ENCODE peak calls at places on chromosomes 5 and 9, in six cellular contexts. N is GM12865, K is fibroblast of lung, I is AG10803, Q is stomach, H is breast epithelium. W is an unnamed sample.

GRCh38 chr5:139104577-139105271 is 93.4 kb downstream of the SIL1 start:
- DNase-seq in N (no peak), K (peak), I (peak), Q (no peak), H (no peak), W (peak)

GRCh38 chr5:52925001-52925400 is 64.2 kb upstream of the ITGA2 start:
- DNase-seq in N (no peak), K (no peak), I (no peak), Q (no peak), H (no peak), W (no peak)

GRCh38 chr5:41527201-41527779 is 16.9 kb upstream of the PLCXD3 start:
- DNase-seq in N (no peak), K (peak), I (peak), Q (no peak), H (no peak), W (peak)

GRCh38 chr9:98255064-98255577 is 328 bp downstream of the TBC1D2 start:
- DNase-seq in N (no peak), K (peak), I (peak), Q (peak), H (peak), W (peak)

GRCh38 chr5:100797863-100798262 is 105.2 kb downstream of the ST8SIA4 start:
- DNase-seq in N (no peak), K (peak), I (no peak), Q (no peak), H (no peak), W (peak)

GRCh38 chr9:37446401-37446800 is 18.8 kb downstream of the ZBTB5 start:
- DNase-seq in N (no peak), K (no peak), I (no peak), Q (no peak), H (no peak), W (no peak)

GRCh38 chr9:89884356-89885083 is 279.7 kb downstream of the GADD45G start:
- DNase-seq in N (no peak), K (no peak), I (no peak), Q (peak), H (peak), W (no peak)

GRCh38 chr5:107367919-107368318 is 302.8 kb downstream of the EFNA5 start:
- DNase-seq in N (no peak), K (no peak), I (no peak), Q (no peak), H (no peak), W (no peak)

GRCh38 chr5:137401946-137402345 is 97.2 kb downstream of the SPOCK1 start:
- DNase-seq in N (no peak), K (no peak), I (no peak), Q (no peak), H (no peak), W (no peak)

GRCh38 chr5:36950586-36951457 is 74.3 kb downstream of the NIPBL start:
- DNase-seq in N (no peak), K (peak), I (peak), Q (no peak), H (no peak), W (peak)

GRCh38 chr9:91255327-91255726 is 106.4 kb downstream of the AUH start:
- DNase-seq in N (no peak), K (peak), I (peak), Q (no peak), H (no peak), W (peak)

GRCh38 chr9:115633099-115633498 is 515.1 kb upstream of the TNC start:
- DNase-seq in N (no peak), K (peak), I (peak), Q (no peak), H (no peak), W (peak)

GRCh38 chr9:21392270-21392669 is 7.1 kb upstream of the IFNA2 start:
- DNase-seq in N (peak), K (no peak), I (no peak), Q (no peak), H (no peak), W (no peak)

GRCh38 chr5:96434201-96434645 is 1.2 kb upstream of the PCSK1 start:
- DNase-seq in N (peak), K (peak), I (peak), Q (peak), H (no peak), W (peak)

GRCh38 chr5:61097465-61097864 is 64.8 kb downstream of the SMIM15 start:
- DNase-seq in N (no peak), K (no peak), I (no peak), Q (no peak), H (no peak), W (no peak)

GRCh38 chr5:39355324-39355723 is 9.0 kb downstream of the C9 start:
- DNase-seq in N (no peak), K (no peak), I (no peak), Q (no peak), H (no peak), W (no peak)

GRCh38 chr5:39164529-39165402 is 54.6 kb downstream of the FYB1 start:
- DNase-seq in N (no peak), K (peak), I (no peak), Q (no peak), H (no peak), W (no peak)

GRCh38 chr5:36985387-36985786 is 108.8 kb downstream of the NIPBL start:
- DNase-seq in N (no peak), K (peak), I (no peak), Q (no peak), H (no peak), W (no peak)

GRCh38 chr9:134887219-134887618 is 6.6 kb downstream of the FCN2 start:
- DNase-seq in N (no peak), K (no peak), I (no peak), Q (no peak), H (no peak), W (no peak)

GRCh38 chr5:115979628-115980041 is 17.4 kb downstream of the LVRN start:
- DNase-seq in N (no peak), K (peak), I (peak), Q (no peak), H (no peak), W (no peak)

GRCh38 chr9:37566716-37567115 is 9.5 kb downstream of the FBXO10 start:
- DNase-seq in N (peak), K (no peak), I (peak), Q (no peak), H (no peak), W (no peak)

GRCh38 chr5:10633271-10634049 is 69.6 kb downstream of the ANKRD33B start:
- DNase-seq in N (peak), K (no peak), I (no peak), Q (no peak), H (no peak), W (no peak)

GRCh38 chr5:64654184-64654938 is 35.9 kb upstream of the SHISAL2B start:
- DNase-seq in N (no peak), K (no peak), I (no peak), Q (no peak), H (no peak), W (no peak)

GRCh38 chr9:7597716-7598115 is 201.9 kb downstream of the DMAC1 start:
- DNase-seq in N (no peak), K (no peak), I (no peak), Q (no peak), H (no peak), W (no peak)

GRCh38 chr5:156186760-156187159 is 140.2 kb upstream of the SGCD start:
- DNase-seq in N (no peak), K (peak), I (peak), Q (no peak), H (no peak), W (no peak)

GRCh38 chr5:36066540-36067210 is at the start of gene UGT3A2:
- DNase-seq in N (no peak), K (no peak), I (no peak), Q (no peak), H (no peak), W (no peak)

GRCh38 chr9:35687306-35687705 is 2.4 kb downstream of the TPM2 start:
- DNase-seq in N (no peak), K (no peak), I (no peak), Q (no peak), H (no peak), W (no peak)

GRCh38 chr9:134738869-134739659 is 97.5 kb downstream of the COL5A1 start:
- DNase-seq in N (peak), K (peak), I (peak), Q (peak), H (peak), W (peak)

GRCh38 chr9:18821794-18822193 is 211.2 kb downstream of the SAXO1 start:
- DNase-seq in N (no peak), K (peak), I (no peak), Q (no peak), H (no peak), W (peak)

GRCh38 chr5:117859161-117859560 is 1129.2 kb downstream of the DTWD2 start:
- DNase-seq in N (no peak), K (no peak), I (no peak), Q (no peak), H (no peak), W (no peak)

GRCh38 chr5:60540855-60541805 is 158.8 kb downstream of the DEPDC1B start:
- DNase-seq in N (peak), K (peak), I (peak), Q (no peak), H (no peak), W (peak)

GRCh38 chr5:143061161-143061945 is 291.2 kb downstream of the ARHGAP26 start:
- DNase-seq in N (no peak), K (peak), I (peak), Q (no peak), H (no peak), W (peak)

GRCh38 chr5:44260793-44261192 is 128.4 kb downstream of the FGF10 start:
- DNase-seq in N (no peak), K (no peak), I (no peak), Q (no peak), H (no peak), W (no peak)

GRCh38 chr5:181261320-181262085 is 560 bp upstream of the TRIM52 start:
- DNase-seq in N (peak), K (peak), I (peak), Q (peak), H (no peak), W (peak)

GRCh38 chr5:91670565-91670964 is 287.4 kb upstream of the ARRDC3 start:
- DNase-seq in N (no peak), K (no peak), I (no peak), Q (no peak), H (no peak), W (no peak)

GRCh38 chr5:139653616-139654015 is 5.5 kb downstream of the CXXC5 start:
- DNase-seq in N (peak), K (no peak), I (no peak), Q (no peak), H (no peak), W (no peak)

GRCh38 chr5:80255425-80255751 is 460 bp downstream of the SERINC5 start:
- DNase-seq in N (peak), K (peak), I (peak), Q (peak), H (no peak), W (peak)

GRCh38 chr9:128384801-128385492 is 13.8 kb downstream of the URM1 start:
- DNase-seq in N (no peak), K (no peak), I (no peak), Q (no peak), H (no peak), W (no peak)

GRCh38 chr9:124342946-124343485 is 72.2 kb downstream of the PSMB7 start:
- DNase-seq in N (no peak), K (peak), I (peak), Q (no peak), H (no peak), W (peak)

GRCh38 chr5:147234098-147234824 is 565 bp upstream of the STK32A start:
- DNase-seq in N (no peak), K (no peak), I (no peak), Q (no peak), H (no peak), W (no peak)

GRCh38 chr5:147240266-147240985 is 5.6 kb downstream of the STK32A start:
- DNase-seq in N (no peak), K (no peak), I (no peak), Q (no peak), H (no peak), W (no peak)

GRCh38 chr5:147234825-147235635 is at the start of gene STK32A:
- DNase-seq in N (no peak), K (peak), I (peak), Q (peak), H (no peak), W (peak)
- TF ChIP-seq CTCF in N (no peak), K (no peak), I (no peak), Q (no peak), H (no peak), W (no peak)

GRCh38 chr9:125749951-125750655 is 2.9 kb downstream of the PBX3 start:
- DNase-seq in N (no peak), K (peak), I (no peak), Q (no peak), H (no peak), W (peak)
- H3K4me3 ChIP-seq in N (peak), K (peak), I (peak), Q (peak), H (no peak), W (peak)

GRCh38 chr9:93002700-93003099 is 55.4 kb downstream of the FGD3 start:
- DNase-seq in N (no peak), K (no peak), I (no peak), Q (no peak), H (no peak), W (no peak)
- TF ChIP-seq CTCF in N (no peak), K (no peak), I (no peak), Q (no peak), H (no peak), W (no peak)

GRCh38 chr5:140822281-140822629 is 842 bp downstream of the PCDHA5 start:
- DNase-seq in N (no peak), K (no peak), I (no peak), Q (no peak), H (no peak), W (no peak)

GRCh38 chr5:140823475-140823874 is 2.1 kb downstream of the PCDHA5 start:
- DNase-seq in N (no peak), K (no peak), I (no peak), Q (no peak), H (no peak), W (no peak)

GRCh38 chr5:140828402-140828737 is 610 bp downstream of the PCDHA6 start:
- DNase-seq in N (no peak), K (no peak), I (no peak), Q (no peak), H (no peak), W (no peak)

DNA sequence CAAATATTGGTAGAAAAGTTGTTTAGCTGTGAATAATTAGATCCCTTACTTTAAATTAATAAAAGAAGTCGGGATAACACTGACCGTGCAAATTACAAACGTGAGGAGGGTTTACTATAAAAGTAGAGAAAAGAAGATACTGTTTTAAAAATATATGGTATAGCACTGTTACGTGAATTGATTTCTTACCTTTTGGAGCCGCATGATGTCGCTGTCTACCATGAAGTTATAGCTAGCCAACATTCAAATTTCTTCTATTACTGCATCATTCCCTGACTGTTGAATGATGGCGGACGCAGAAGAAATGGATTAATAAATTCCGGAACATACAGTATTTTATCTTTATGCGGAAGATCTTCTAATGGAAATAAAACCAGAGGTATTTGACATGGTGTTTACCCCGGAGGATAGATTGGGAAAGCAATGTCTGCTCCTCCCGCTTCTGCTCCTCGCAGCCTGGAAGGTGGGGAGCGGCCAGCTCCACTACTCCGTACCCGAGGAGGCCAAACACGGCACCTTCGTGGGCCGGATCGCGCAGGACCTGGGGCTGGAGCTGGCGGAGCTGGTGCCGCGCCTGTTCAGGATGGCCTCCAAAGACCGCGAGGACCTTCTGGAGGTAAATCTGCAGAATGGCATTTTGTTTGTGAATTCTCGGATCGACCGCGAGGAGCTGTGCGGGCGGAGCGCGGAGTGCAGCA is at the start of gene PCDHA6:
- DNase-seq in N (no peak), K (no peak), I (no peak), Q (no peak), H (no peak), W (no peak)
- H3K4me3 ChIP-seq in N (no peak), K (peak), I (no peak), Q (no peak), H (peak), W (no peak)

DNA sequence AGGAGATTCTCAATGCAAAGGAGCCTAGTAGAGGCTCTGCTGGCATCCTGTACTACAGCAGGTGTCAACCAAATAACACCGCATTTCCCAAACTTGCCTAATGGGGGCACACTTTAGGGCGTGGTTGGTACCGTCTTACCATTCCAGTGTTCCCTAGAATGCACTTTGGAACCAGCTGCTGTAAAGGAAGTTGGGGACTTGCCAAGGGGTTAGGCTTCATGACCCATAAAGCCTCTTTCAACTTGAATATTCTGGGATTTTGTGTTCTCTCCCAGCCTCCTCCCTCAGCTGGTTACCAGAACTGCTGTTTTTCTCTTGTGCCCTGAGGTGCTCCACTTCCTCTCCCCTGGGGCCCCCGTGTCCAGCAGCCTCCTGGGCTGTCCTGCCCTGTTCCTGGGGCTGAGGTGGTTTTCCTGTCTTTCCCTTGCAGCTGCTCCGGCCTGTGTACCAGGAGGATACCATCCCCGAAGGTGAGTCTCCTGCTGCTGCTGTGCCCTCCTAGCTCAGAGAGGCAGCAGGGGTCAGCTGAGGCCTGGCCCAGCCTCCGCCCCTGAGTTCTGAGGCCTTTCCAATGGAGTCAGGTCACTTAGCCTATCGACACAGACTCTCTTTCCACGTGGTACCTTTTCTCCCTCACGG is 44.7 kb downstream of the RGS3 start:
- DNase-seq in N (no peak), K (no peak), I (no peak), Q (peak), H (no peak), W (no peak)
- TF ChIP-seq CTCF in N (no peak), K (no peak), I (no peak), Q (no peak), H (no peak), W (peak)

DNA sequence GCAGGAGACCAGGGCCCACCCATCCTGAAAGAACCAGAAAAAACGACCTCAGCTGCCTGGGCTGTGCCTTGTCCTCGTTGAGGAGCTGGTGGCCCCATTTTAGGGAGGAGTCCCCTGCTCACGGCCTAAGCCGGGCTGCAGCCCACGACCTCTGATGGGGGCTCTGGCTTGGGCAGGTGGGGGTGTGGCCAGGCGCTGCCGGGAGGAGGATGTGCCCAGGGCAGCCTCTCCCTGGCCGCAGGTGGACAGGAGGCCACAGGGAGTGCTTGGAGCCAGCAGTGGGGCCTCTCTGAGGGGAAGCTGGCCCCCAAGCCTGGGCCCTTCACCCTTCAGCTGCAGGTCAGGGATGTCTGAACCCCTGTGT is 2.5 kb downstream of the DIPK1B start:
- DNase-seq in N (no peak), K (no peak), I (no peak), Q (no peak), H (no peak), W (no peak)
- H3K4me3 ChIP-seq in N (no peak), K (no peak), I (no peak), Q (no peak), H (no peak), W (no peak)

GRCh38 chr9:96025995-96026572 is 150.6 kb downstream of the ERCC6L2 start:
- DNase-seq in N (no peak), K (no peak), I (no peak), Q (no peak), H (no peak), W (no peak)
- TF ChIP-seq CTCF in N (peak), K (no peak), I (peak), Q (no peak), H (no peak), W (peak)

GRCh38 chr5:171668097-171668412 is 117.6 kb upstream of the SMIM23 start:
- DNase-seq in N (no peak), K (no peak), I (no peak), Q (no peak), H (no peak), W (no peak)
- H3K4me3 ChIP-seq in N (no peak), K (peak), I (no peak), Q (no peak), H (peak), W (no peak)